ENCODE peak calls at places on chromosomes 3 and 15, in ten cellular contexts. T is MM.1S, A is GM12878, V is PC-3, W is mesendoderm, I is DND-41, Y is mesenchymal stem cell, G is astrocyte, S is Karpas-422, D is SK-N-SH. N is an unnamed sample. For H3K36me3, the result is how much of the 10 kb centered on the place peaks cover.

GRCh38 chr3:133644768-133645167 is 17.0 kb downstream of the TOPBP1 start:
- DNase-seq in T (no peak), A (no peak), V (peak), W (no peak), I (no peak), Y (peak), G (peak), S (no peak), D (no peak), N (peak)

GRCh38 chr3:115270849-115271248 is 123.8 kb upstream of the ZBTB20 start:
- DNase-seq in T (no peak), A (no peak), V (no peak), W (no peak), I (no peak), Y (no peak), G (no peak), S (no peak), D (no peak), N (no peak)

GRCh38 chr3:61521229-61521628 is 40.1 kb upstream of the PTPRG start:
- DNase-seq in T (peak), A (peak), V (no peak), W (peak), I (no peak), Y (no peak), G (no peak), S (no peak), D (no peak), N (no peak)

GRCh38 chr15:27619204-27619603 is 479.9 kb downstream of the OCA2 start:
- DNase-seq in T (no peak), A (no peak), V (no peak), W (no peak), I (no peak), Y (no peak), G (no peak), S (no peak), D (no peak), N (no peak)

GRCh38 chr15:72319360-72319984 is 485 bp downstream of the CELF6 start:
- DNase-seq in T (peak), A (no peak), V (peak), W (peak), I (no peak), Y (peak), G (peak), S (no peak), D (no peak), N (peak)

GRCh38 chr3:187958432-187959003 is 195.4 kb upstream of the LPP start:
- DNase-seq in T (no peak), A (no peak), V (no peak), W (no peak), I (peak), Y (no peak), G (no peak), S (peak), D (no peak), N (no peak)

GRCh38 chr3:177591371-177591770 is 394.1 kb upstream of the TBL1XR1 start:
- DNase-seq in T (no peak), A (peak), V (no peak), W (no peak), I (peak), Y (no peak), G (no peak), S (no peak), D (no peak), N (no peak)

GRCh38 chr15:33547876-33548275 is 237.1 kb downstream of the RYR3 start:
- DNase-seq in T (peak), A (no peak), V (peak), W (peak), I (peak), Y (peak), G (peak), S (peak), D (no peak), N (peak)

GRCh38 chr3:185720326-185720725 is 104.5 kb downstream of the IGF2BP2 start:
- DNase-seq in T (no peak), A (no peak), V (no peak), W (no peak), I (no peak), Y (no peak), G (no peak), S (no peak), D (no peak), N (no peak)

GRCh38 chr3:122785231-122785630 is 8.4 kb downstream of the HSPBAP1 start:
- DNase-seq in T (no peak), A (no peak), V (peak), W (no peak), I (no peak), Y (no peak), G (no peak), S (no peak), D (no peak), N (no peak)

GRCh38 chr3:8451696-8452095 is 49.9 kb upstream of the LMCD1 start:
- DNase-seq in T (no peak), A (no peak), V (no peak), W (no peak), I (no peak), Y (no peak), G (peak), S (no peak), D (no peak), N (peak)

GRCh38 chr15:45185903-45186770 is 1.6 kb downstream of the SHF start:
- DNase-seq in T (no peak), A (no peak), V (no peak), W (peak), I (no peak), Y (no peak), G (peak), S (no peak), D (peak), N (peak)

GRCh38 chr3:20072422-20072821 is 32.2 kb downstream of the KAT2B start:
- DNase-seq in T (no peak), A (no peak), V (no peak), W (no peak), I (no peak), Y (no peak), G (no peak), S (no peak), D (no peak), N (no peak)

GRCh38 chr3:152302521-152303021 is 33.8 kb downstream of the MBNL1 start:
- DNase-seq in T (no peak), A (peak), V (peak), W (no peak), I (no peak), Y (peak), G (peak), S (peak), D (no peak), N (peak)

DNA sequence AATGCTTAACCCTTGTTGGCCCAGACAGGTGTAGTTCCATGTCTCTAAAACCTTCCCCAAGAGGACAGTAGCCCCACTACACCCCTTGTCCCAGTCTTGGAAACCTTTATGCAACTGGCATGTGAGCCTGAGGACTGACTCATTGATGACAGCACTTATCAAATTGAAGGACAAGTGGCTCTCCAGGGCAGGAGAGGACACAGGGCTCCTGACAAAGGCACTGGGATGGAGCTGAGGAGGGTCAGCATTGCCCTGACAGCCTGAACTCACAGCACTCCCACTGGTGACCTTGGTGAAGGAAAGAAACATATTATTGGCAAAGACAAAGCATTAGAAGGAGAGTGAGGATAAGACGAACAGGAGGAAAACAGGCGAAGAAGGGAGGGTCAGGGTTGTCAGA is 139.9 kb downstream of the EPHB1 start:
- DNase-seq in T (no peak), A (no peak), V (no peak), W (no peak), I (no peak), Y (no peak), G (no peak), S (no peak), D (no peak), N (no peak)
- H3K9ac ChIP-seq in T (no peak), A (no peak), V (no peak), W (no peak), I (no peak), Y (no peak), G (no peak), S (no peak), D (no peak), N (no peak)

GRCh38 chr15:81894069-81894468 is 151.7 kb downstream of the MEX3B start:
- DNase-seq in T (no peak), A (no peak), V (no peak), W (peak), I (no peak), Y (no peak), G (no peak), S (no peak), D (no peak), N (no peak)
- H3K36me3 ChIP-seq in T (under half), A (under half), V (under half), W (under half), I (under half), Y (under half), G (under half), S (under half), D (under half), N (under half)

DNA sequence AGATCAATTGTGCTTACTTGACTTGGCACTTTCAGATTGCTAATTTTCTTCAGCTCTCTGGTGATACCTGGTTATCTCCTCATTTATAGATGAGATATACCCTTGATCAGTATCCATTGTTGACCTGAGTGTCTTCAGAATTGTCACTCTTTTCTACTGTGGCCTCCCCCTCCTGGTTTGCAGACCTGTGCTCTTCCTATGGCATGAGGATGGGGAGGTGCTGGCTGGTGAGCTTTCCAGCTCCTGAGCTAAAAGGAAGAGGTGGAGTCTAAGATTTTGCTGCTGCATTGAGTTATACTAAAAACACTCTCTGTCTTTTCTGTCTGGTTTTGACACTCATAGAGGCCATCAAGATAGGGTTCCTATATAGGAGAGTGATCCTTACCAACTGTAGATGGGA is 23.7 kb downstream of the UBE2Q2 start:
- DNase-seq in T (no peak), A (no peak), V (no peak), W (peak), I (no peak), Y (no peak), G (no peak), S (no peak), D (no peak), N (no peak)
- H3K9ac ChIP-seq in T (no peak), A (no peak), V (no peak), W (no peak), I (no peak), Y (no peak), G (no peak), S (no peak), D (no peak), N (no peak)

GRCh38 chr15:85727068-85727467 is 67.7 kb downstream of the KLHL25 start:
- DNase-seq in T (no peak), A (no peak), V (no peak), W (no peak), I (no peak), Y (peak), G (no peak), S (no peak), D (no peak), N (peak)
- H3K36me3 ChIP-seq in T (under half), A (half or more), V (under half), W (under half), I (half or more), Y (under half), G (under half), S (half or more), D (under half), N (half or more)

GRCh38 chr3:39166134-39166710 is 12.8 kb upstream of the CSRNP1 start:
- DNase-seq in T (no peak), A (no peak), V (peak), W (peak), I (no peak), Y (peak), G (peak), S (no peak), D (no peak), N (peak)
- H3K9ac ChIP-seq in T (no peak), A (no peak), V (no peak), W (no peak), I (no peak), Y (peak), G (no peak), S (no peak), D (no peak), N (no peak)

DNA sequence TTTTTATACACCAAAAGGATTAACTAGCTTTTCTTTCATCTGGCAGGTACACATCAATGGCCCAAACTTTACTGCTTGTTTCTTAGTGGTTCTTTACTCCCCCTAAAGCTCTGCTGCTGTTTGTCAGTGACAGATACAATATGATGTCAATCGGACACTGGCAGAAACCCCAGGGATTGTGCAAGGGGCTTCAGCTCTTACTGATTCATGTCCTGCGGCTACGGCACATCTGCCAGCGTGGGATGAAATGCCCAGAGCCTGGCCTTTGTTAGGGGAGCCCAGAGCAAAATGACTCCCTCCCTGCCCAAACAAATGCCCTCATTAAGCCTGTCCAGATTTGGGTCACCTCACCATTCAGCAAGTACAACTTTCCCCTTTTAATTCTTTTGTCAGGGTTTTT is 28.3 kb downstream of the SRP14 start:
- DNase-seq in T (no peak), A (no peak), V (no peak), W (no peak), I (no peak), Y (peak), G (peak), S (no peak), D (peak), N (peak)
- H3K36me3 ChIP-seq in T (under half), A (under half), V (half or more), W (under half), I (half or more), Y (under half), G (half or more), S (under half), D (half or more), N (half or more)

GRCh38 chr15:85167568-85167967 is 185.9 kb downstream of the PDE8A start:
- DNase-seq in T (no peak), A (no peak), V (no peak), W (no peak), I (no peak), Y (no peak), G (no peak), S (no peak), D (no peak), N (no peak)
- H3K9ac ChIP-seq in T (no peak), A (no peak), V (no peak), W (no peak), I (no peak), Y (no peak), G (no peak), S (no peak), D (no peak), N (no peak)

DNA sequence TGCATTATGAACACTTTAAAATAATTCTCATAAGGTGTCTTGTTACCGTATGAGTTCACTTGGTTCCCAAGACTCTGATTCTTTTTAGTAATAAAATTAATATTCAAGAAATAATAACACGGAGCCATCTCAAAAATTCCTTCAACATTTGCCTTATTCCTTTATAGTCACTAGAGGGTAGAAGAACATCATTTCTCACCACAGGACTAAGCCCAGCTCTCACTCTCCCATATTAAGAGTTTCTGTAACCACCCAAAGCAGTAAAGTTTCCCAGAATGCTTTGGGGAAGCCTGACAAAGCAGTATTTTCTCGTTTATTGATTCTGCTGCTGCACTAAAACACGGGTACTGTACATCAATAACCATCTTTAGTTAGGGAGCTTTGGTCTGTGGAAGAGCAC is 114.9 kb downstream of the MCTP2 start:
- DNase-seq in T (no peak), A (no peak), V (peak), W (no peak), I (no peak), Y (no peak), G (no peak), S (peak), D (no peak), N (peak)
- H3K36me3 ChIP-seq in T (under half), A (under half), V (under half), W (under half), I (under half), Y (under half), G (under half), S (under half), D (under half), N (under half)

GRCh38 chr15:70044168-70044567 is 53.5 kb downstream of the TLE3 start:
- DNase-seq in T (no peak), A (no peak), V (no peak), W (no peak), I (no peak), Y (no peak), G (no peak), S (no peak), D (no peak), N (no peak)
- H3K9ac ChIP-seq in T (no peak), A (no peak), V (no peak), W (no peak), I (no peak), Y (no peak), G (no peak), S (no peak), D (no peak), N (no peak)